ENCODE peak calls at places on chromosomes 12 and 14, in five cellular contexts. U is Calu3; M is AG09319; G is CD4-positive, CD25-positive, alpha-beta regulatory T cell; Y is stimulated activated CD4-positive, alpha-beta T cell treated with anti-CD3 and anti-CD28 coated beads, Interleukin-1b, Interleukin-23, amount 100 ng/mL, for 4 hours. Q is an unnamed sample.

GRCh38 chr12:93733358-93733757 is 56.2 kb downstream of the CRADD start:
- DNase-seq in G (no peak), Y (no peak), U (peak; percentile 25), M (no peak), Q (no peak)

GRCh38 chr12:117559978-117560377 is 198.6 kb upstream of the NOS1 start:
- DNase-seq in M (no peak), U (no peak), Y (no peak), G (no peak), Q (no peak)

GRCh38 chr12:101698782-101699347 is 1.4 kb downstream of the CHPT1 start:
- DNase-seq in G (no peak), U (peak; percentile 12), Y (no peak), M (no peak), Q (no peak)

GRCh38 chr12:71636704-71637115 is 26.9 kb downstream of the ZFC3H1 start:
- DNase-seq in G (no peak), U (peak; percentile 38), Y (no peak), M (peak; percentile 38), Q (no peak)

GRCh38 chr12:52093346-52093745 is 13.8 kb downstream of the SMIM41 start:
- DNase-seq in G (no peak), U (no peak), M (no peak), Y (no peak), Q (no peak)

GRCh38 chr14:78863143-78863542 is 693.0 kb downstream of the NRXN3 start:
- DNase-seq in G (no peak), Y (no peak), U (peak; percentile 31), M (no peak), Q (no peak)

GRCh38 chr12:126874427-126875026 is 1392.4 kb upstream of the TMEM132C start:
- DNase-seq in G (peak; percentile 8), M (peak; percentile 4), U (peak; percentile 84), Y (peak; percentile 43), Q (peak; percentile 32)

GRCh38 chr12:93107943-93108342 is 178.8 kb upstream of the EEA1 start:
- DNase-seq in G (no peak), M (no peak), Y (no peak), U (no peak), Q (no peak)

GRCh38 chr12:37543131-37543965 is 773.2 kb upstream of the ALG10B start:
- DNase-seq in M (no peak), Y (no peak), U (no peak), G (no peak), Q (no peak)

GRCh38 chr14:35410858-35411257 is 6.3 kb upstream of the NFKBIA start:
- DNase-seq in G (no peak), Y (no peak), U (no peak), M (no peak), Q (no peak)

GRCh38 chr12:49903700-49904423 is at the start of gene FAIM2:
- DNase-seq in M (peak; percentile 70), U (no peak), Y (peak; percentile 34), G (peak; percentile 28), Q (peak; percentile 73)

GRCh38 chr12:8687846-8688601 is 9.8 kb upstream of the RIMKLB start:
- DNase-seq in G (no peak), M (peak; percentile 54), Y (no peak), U (peak; percentile 44), Q (no peak)

GRCh38 chr14:22386924-22387775 is 201.9 kb downstream of the DAD1 start:
- DNase-seq in G (no peak), Y (no peak), U (peak; percentile 74), M (peak; percentile 35), Q (peak; percentile 70)

Q was measured in D721Med.